ENCODE peak calls at places on chromosomes 12 and 14, in eight cellular contexts. C is SJSA1; S is transverse colon; Z is epithelial cell of esophagus; D is naive thymus-derived CD4-positive, alpha-beta T cell; O is DMS79 treated with DMSO at 0.1 percent for 48 hours; P is WTC11; I is GM12865. V is an unnamed sample.

GRCh38 chr12:115873416-115874082 is 403.9 kb downstream of the MED13L start:
- DNase-seq in C (no peak), S (no peak), Z (peak; percentile 46), D (no peak), O (peak; percentile 68), P (no peak), I (no peak), V (no peak)

GRCh38 chr12:105765053-105766019 is 373.4 kb downstream of the NUAK1 start:
- DNase-seq in C (no peak), S (no peak), Z (no peak), D (no peak), O (no peak), P (no peak), I (peak; percentile 14), V (no peak)

GRCh38 chr12:30847259-30847658 is 79.3 kb upstream of the TSPAN11 start:
- DNase-seq in C (peak; percentile 41), S (no peak), Z (peak; percentile 83), D (peak; percentile 37), O (peak; percentile 63), P (no peak), I (peak; percentile 83), V (no peak)

GRCh38 chr14:24325131-24325530 is 9.7 kb downstream of the ADCY4 start:
- DNase-seq in C (no peak), S (no peak), Z (no peak), D (no peak), O (no peak), P (no peak), I (no peak), V (no peak)

GRCh38 chr12:106299193-106299794 is 3.2 kb upstream of the TCP11L2 start:
- DNase-seq in C (no peak), S (no peak), Z (peak; percentile 34), D (no peak), O (no peak), P (no peak), I (no peak), V (no peak)

GRCh38 chr12:14601692-14602091 is 34.0 kb upstream of the PLBD1 start:
- DNase-seq in C (no peak), S (no peak), Z (no peak), D (no peak), O (no peak), P (no peak), I (no peak), V (no peak)

GRCh38 chr12:46390881-46391280 is 18.3 kb upstream of the SLC38A2 start:
- DNase-seq in C (no peak), S (no peak), Z (no peak), D (no peak), O (no peak), P (no peak), I (peak; percentile 55), V (no peak)

GRCh38 chr14:91058017-91058675 is 2.3 kb downstream of the RPS6KA5 start:
- DNase-seq in C (no peak), S (no peak), Z (peak; percentile 58), D (no peak), O (no peak), P (no peak), I (no peak), V (no peak)

GRCh38 chr12:31033681-31034080 is 40.0 kb upstream of the DDX11 start:
- DNase-seq in C (no peak), S (no peak), Z (no peak), D (no peak), O (no peak), P (no peak), I (no peak), V (no peak)

GRCh38 chr12:101939856-101940265 is 62.5 kb downstream of the DRAM1 start:
- DNase-seq in C (peak; percentile 42), S (peak; percentile 60), Z (peak; percentile 74), D (peak; percentile 56), O (peak; percentile 18), P (peak; percentile 59), I (peak; percentile 85), V (peak; percentile 51)

GRCh38 chr12:19288603-19289244 is 150.6 kb upstream of the AEBP2 start:
- DNase-seq in C (peak; percentile 24), S (no peak), Z (peak; percentile 50), D (no peak), O (peak; percentile 27), P (no peak), I (peak; percentile 38), V (no peak)

GRCh38 chr14:66643344-66643743 is 135.4 kb downstream of the GPHN start:
- DNase-seq in C (no peak), S (no peak), Z (peak; percentile 9), D (no peak), O (no peak), P (no peak), I (no peak), V (no peak)

GRCh38 chr14:99511421-99512109 is 30.4 kb downstream of the CCNK start:
- DNase-seq in C (peak; percentile 63), S (no peak), Z (no peak), D (no peak), O (no peak), P (no peak), I (no peak), V (no peak)

GRCh38 chr12:6903712-6904111 is 910 bp upstream of the LRRC23 start:
- DNase-seq in C (no peak), S (no peak), Z (no peak), D (no peak), O (no peak), P (no peak), I (no peak), V (no peak)

GRCh38 chr12:57487055-57487596 is 742 bp upstream of the MARS1 start:
- DNase-seq in C (no peak), S (no peak), Z (no peak), D (no peak), O (no peak), P (no peak), I (no peak), V (no peak)

GRCh38 chr12:15808250-15808971 is 19.2 kb upstream of the EPS8 start:
- DNase-seq in C (peak; percentile 13), S (no peak), Z (no peak), D (no peak), O (no peak), P (no peak), I (no peak), V (no peak)

GRCh38 chr12:117042171-117042809 is 56.9 kb downstream of the TESC start:
- DNase-seq in C (no peak), S (no peak), Z (no peak), D (no peak), O (no peak), P (no peak), I (no peak), V (no peak)